ENCODE peak calls at places on chromosomes 3 and 15, in seven cellular contexts. W is mucosa of gallbladder; K is naive B cell; Z is HT-29; D is AG09319; X is RPMI8226; B is activated CD8-positive, alpha-beta T cell treated with anti-CD3 and anti-CD28 coated beads for 36 hours. M is an unnamed sample.
A peak's percentile ranks its signal among the peaks of the same experiment; 100 is the strongest.

GRCh38 chr3:143171656-143172055 is 52.1 kb downstream of the CHST2 start:
- DNase-seq in W (no peak), K (no peak), Z (no peak), D (no peak), X (no peak), B (no peak), M (no peak)

GRCh38 chr3:156819842-156820686 is 6.1 kb upstream of the LEKR1 start:
- DNase-seq in W (no peak), K (no peak), Z (no peak), D (no peak), X (no peak), B (no peak), M (no peak)

GRCh38 chr3:115418583-115418982 is 204.7 kb upstream of the GAP43 start:
- DNase-seq in W (no peak), K (peak; percentile 2), Z (no peak), D (no peak), X (no peak), B (no peak), M (peak; percentile 42)

GRCh38 chr3:115825046-115825445 is 201.7 kb downstream of the GAP43 start:
- DNase-seq in W (no peak), K (no peak), Z (no peak), D (no peak), X (no peak), B (no peak), M (peak; percentile 37)

GRCh38 chr3:44880284-44880683 is 5.9 kb downstream of the TGM4 start:
- DNase-seq in W (no peak), K (no peak), Z (no peak), D (no peak), X (no peak), B (no peak), M (no peak)

GRCh38 chr15:100189319-100189718 is 152.5 kb downstream of the ADAMTS17 start:
- DNase-seq in W (no peak), K (no peak), Z (no peak), D (no peak), X (no peak), B (no peak), M (no peak)

GRCh38 chr3:19215427-19215826 is 67.1 kb downstream of the KCNH8 start:
- DNase-seq in W (no peak), K (no peak), Z (no peak), D (no peak), X (no peak), B (no peak), M (no peak)

GRCh38 chr3:105598047-105598796 is 231.5 kb downstream of the ALCAM start:
- DNase-seq in W (no peak), K (no peak), Z (peak; percentile 15), D (no peak), X (no peak), B (no peak), M (peak; percentile 13)

GRCh38 chr15:60096157-60096556 is 92.0 kb downstream of the FOXB1 start:
- DNase-seq in W (no peak), K (no peak), Z (no peak), D (no peak), X (no peak), B (no peak), M (no peak)

GRCh38 chr3:196666001-196666867 is 26.7 kb downstream of the NRROS start:
- DNase-seq in W (no peak), K (no peak), Z (peak; percentile 48), D (no peak), X (no peak), B (no peak), M (no peak)